ENCODE peak calls at places on chromosomes 4 and X, in ten cellular contexts. F is PC-3; P is CD8-positive, alpha-beta memory T cell; Q is H9; K is activated effector memory CD4-positive, alpha-beta T cell treated with Interleukin-2 at 50 U/mL for 16 hours; R is NCI-H446 treated with DMSO at 0.1 percent for 48 hours; U is stimulated activated CD4-positive, alpha-beta T cell treated with anti-CD3 and anti-CD28 coated beads, Interleukin-2, amount 100 ng/mL, for 48 hours; B is omental fat pad; G is stimulated activated CD8-positive, alpha-beta memory T cell treated with anti-CD3 and anti-CD28 coated beads, Interleukin-4, amount 100 ng/mL, for 1 hour; I is iris pigment epithelial cell. N is an unnamed sample.

GRCh38 chr4:187006189-187006618 is 282.5 kb upstream of the FAT1 start:
- DNase-seq in F (no peak), P (no peak), Q (no peak), K (no peak), R (no peak), U (no peak), B (no peak), G (no peak), I (peak; percentile 72), N (no peak)

GRCh38 chrX:154013614-154014360 is 5.9 kb downstream of the IRAK1 start:
- DNase-seq in F (peak; percentile 45), P (peak; percentile 59), Q (peak; percentile 63), K (peak; percentile 21), R (no peak), U (no peak), B (no peak), G (peak; percentile 25), I (no peak), N (peak; percentile 73)

GRCh38 chr4:101954975-101955678 is 164.6 kb downstream of the BANK1 start:
- DNase-seq in F (no peak), P (no peak), Q (no peak), K (no peak), R (peak; percentile 92), U (no peak), B (no peak), G (no peak), I (no peak), N (no peak)

GRCh38 chr4:163566257-163566656 is 71.8 kb downstream of the TMA16 start:
- DNase-seq in F (peak; percentile 21), P (no peak), Q (no peak), K (no peak), R (no peak), U (no peak), B (no peak), G (no peak), I (no peak), N (no peak)

GRCh38 chr4:78210694-78211093 is 153.6 kb downstream of the FRAS1 start:
- DNase-seq in F (no peak), P (no peak), Q (no peak), K (no peak), R (no peak), U (no peak), B (no peak), G (no peak), I (no peak), N (no peak)

GRCh38 chrX:77937291-77937690 is 26.8 kb downstream of the ATP7A start:
- DNase-seq in F (peak; percentile 92), P (no peak), Q (no peak), K (no peak), R (no peak), U (no peak), B (no peak), G (no peak), I (peak; percentile 70), N (no peak)

GRCh38 chr4:52822583-52823477 is 39.3 kb upstream of the RASL11B start:
- DNase-seq in F (peak; percentile 88), P (no peak), Q (no peak), K (no peak), R (no peak), U (no peak), B (no peak), G (no peak), I (peak; percentile 87), N (no peak)

GRCh38 chr4:65668201-65669007 is 1.9 kb downstream of the EPHA5 start:
- DNase-seq in F (peak; percentile 39), P (no peak), Q (peak; percentile 39), K (no peak), R (no peak), U (no peak), B (no peak), G (no peak), I (no peak), N (no peak)

GRCh38 chrX:29941292-29941691 is 274.1 kb upstream of the MAGEB2 start:
- DNase-seq in F (no peak), P (no peak), Q (no peak), K (no peak), R (no peak), U (no peak), B (no peak), G (no peak), I (peak; percentile 39), N (no peak)

GRCh38 chr4:53185853-53186590 is 179.8 kb downstream of the SCFD2 start:
- DNase-seq in F (no peak), P (no peak), Q (no peak), K (no peak), R (no peak), U (no peak), B (no peak), G (no peak), I (peak; percentile 75), N (no peak)

GRCh38 chr4:37977471-37978452 is 17.6 kb downstream of the PTTG2 start:
- DNase-seq in F (peak; percentile 50), P (peak; percentile 70), Q (no peak), K (peak; percentile 67), R (peak; percentile 21), U (peak; percentile 42), B (no peak), G (peak; percentile 53), I (peak; percentile 70), N (peak; percentile 67)

GRCh38 chrX:153827903-153828302 is 2.4 kb downstream of the PDZD4 start:
- DNase-seq in F (no peak), P (no peak), Q (no peak), K (no peak), R (no peak), U (no peak), B (no peak), G (no peak), I (no peak), N (no peak)

GRCh38 chr4:85715996-85716737 is 241.2 kb downstream of the ARHGAP24 start:
- DNase-seq in F (no peak), P (no peak), Q (no peak), K (no peak), R (no peak), U (no peak), B (no peak), G (no peak), I (peak; percentile 37), N (no peak)

GRCh38 chr4:87116230-87116629 is 104.2 kb downstream of the KLHL8 start:
- DNase-seq in F (no peak), P (no peak), Q (no peak), K (no peak), R (no peak), U (no peak), B (no peak), G (no peak), I (peak; percentile 61), N (no peak)

GRCh38 chrX:119503484-119503861 is 35.2 kb downstream of the SLC25A5 start:
- DNase-seq in F (peak; percentile 93), P (no peak), Q (no peak), K (no peak), R (peak; percentile 20), U (no peak), B (no peak), G (no peak), I (peak; percentile 79), N (no peak)

N was measured in naive thymus-derived CD8-positive, alpha-beta T cell.